ENCODE peak calls at places on chromosomes 16 and 17, in four cellular contexts. One of them, this sample, is unnamed. For H3K4me1, the result is how much of the 10 kb centered on the place peaks cover.

GRCh38 chr17:63349478-63350000 is 96.6 kb downstream of the CYB561 start:
- DNase-seq in right lobe of liver: no peak
- DNase-seq in ovary: no peak
- DNase-seq in endodermal cell: no peak
- DNase-seq in this sample: no peak

GRCh38 chr17:73455050-73455687 is 143.4 kb upstream of the CDC42EP4 start:
- DNase-seq in right lobe of liver: no peak
- DNase-seq in ovary: no peak
- DNase-seq in endodermal cell: no peak
- DNase-seq in this sample: no peak

GRCh38 chr16:75319513-75320401 is 68.3 kb upstream of the BCAR1 start:
- DNase-seq in right lobe of liver: no peak
- DNase-seq in ovary: no peak
- DNase-seq in endodermal cell: no peak
- DNase-seq in this sample: no peak

GRCh38 chr17:82351713-82352488 is 7.1 kb upstream of the TEX19 start:
- DNase-seq in right lobe of liver: peak
- DNase-seq in ovary: peak
- DNase-seq in endodermal cell: peak
- DNase-seq in this sample: peak

GRCh38 chr17:67628580-67629013 is 89.1 kb upstream of the NOL11 start:
- DNase-seq in right lobe of liver: no peak
- DNase-seq in ovary: no peak
- DNase-seq in endodermal cell: peak
- DNase-seq in this sample: no peak

GRCh38 chr17:75875182-75875939 is 3.0 kb downstream of the TRIM47 start:
- DNase-seq in right lobe of liver: no peak
- DNase-seq in ovary: peak
- DNase-seq in endodermal cell: no peak
- DNase-seq in this sample: peak

GRCh38 chr17:19979917-19980770 is 2.5 kb upstream of the AKAP10 start:
- DNase-seq in right lobe of liver: peak
- DNase-seq in ovary: peak
- DNase-seq in endodermal cell: peak
- DNase-seq in this sample: peak

GRCh38 chr16:77888786-77889185 is 100.4 kb downstream of the VAT1L start:
- DNase-seq in right lobe of liver: no peak
- DNase-seq in ovary: no peak
- DNase-seq in endodermal cell: no peak
- DNase-seq in this sample: no peak

GRCh38 chr16:19757762-19758595 is 39.9 kb downstream of the IQCK start:
- DNase-seq in right lobe of liver: no peak
- DNase-seq in ovary: no peak
- DNase-seq in endodermal cell: no peak
- DNase-seq in this sample: no peak

GRCh38 chr16:28846933-28847273 is 755 bp upstream of the TUFM start:
- DNase-seq in right lobe of liver: no peak
- DNase-seq in ovary: peak
- DNase-seq in endodermal cell: peak
- DNase-seq in this sample: no peak
- H3K4me1 ChIP-seq in right lobe of liver: under half
- H3K4me1 ChIP-seq in ovary: under half
- H3K4me1 ChIP-seq in endodermal cell: under half
- H3K4me1 ChIP-seq in this sample: under half

GRCh38 chr17:12680407-12680897 is 14.8 kb downstream of the MYOCD start:
- DNase-seq in right lobe of liver: no peak
- DNase-seq in ovary: no peak
- DNase-seq in endodermal cell: no peak
- DNase-seq in this sample: peak
- H3K4me3 ChIP-seq in right lobe of liver: no peak
- H3K4me3 ChIP-seq in ovary: no peak
- H3K4me3 ChIP-seq in endodermal cell: no peak
- H3K4me3 ChIP-seq in this sample: no peak

DNA sequence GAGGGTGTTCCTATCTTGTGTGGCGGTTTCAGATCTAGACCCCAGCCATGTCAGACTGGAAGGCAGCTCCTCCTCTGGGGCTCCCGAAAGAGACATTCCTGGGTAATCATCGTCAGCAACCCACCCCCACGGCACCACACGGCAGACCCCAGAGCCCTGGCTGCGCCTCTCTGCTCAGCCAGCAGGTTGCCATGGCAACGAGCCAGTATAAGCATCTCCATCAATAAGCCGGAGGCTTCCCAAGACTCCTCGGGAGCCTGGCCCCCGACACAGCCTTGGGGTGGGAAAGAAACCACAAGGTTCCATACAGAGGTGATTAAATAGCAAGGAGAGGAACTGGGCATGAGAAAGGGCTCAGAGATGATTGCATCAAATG is 320.7 kb upstream of the TNRC6C start:
- DNase-seq in right lobe of liver: no peak
- DNase-seq in ovary: no peak
- DNase-seq in endodermal cell: no peak
- DNase-seq in this sample: no peak
- TF ChIP-seq CTCF in right lobe of liver: no peak
- TF ChIP-seq CTCF in ovary: no peak
- TF ChIP-seq CTCF in endodermal cell: no peak
- TF ChIP-seq CTCF in this sample: no peak

GRCh38 chr17:40314557-40314953 is 5.6 kb downstream of the RARA start:
- DNase-seq in right lobe of liver: peak
- DNase-seq in ovary: peak
- DNase-seq in endodermal cell: peak
- DNase-seq in this sample: peak
- H3K4me1 ChIP-seq in right lobe of liver: under half
- H3K4me1 ChIP-seq in ovary: under half
- H3K4me1 ChIP-seq in endodermal cell: under half
- H3K4me1 ChIP-seq in this sample: under half

GRCh38 chr16:533391-534088 is 6.0 kb downstream of the CAPN15 start:
- DNase-seq in right lobe of liver: peak
- DNase-seq in ovary: no peak
- DNase-seq in endodermal cell: peak
- DNase-seq in this sample: peak
- H3K4me3 ChIP-seq in right lobe of liver: peak
- H3K4me3 ChIP-seq in ovary: no peak
- H3K4me3 ChIP-seq in endodermal cell: no peak
- H3K4me3 ChIP-seq in this sample: no peak

DNA sequence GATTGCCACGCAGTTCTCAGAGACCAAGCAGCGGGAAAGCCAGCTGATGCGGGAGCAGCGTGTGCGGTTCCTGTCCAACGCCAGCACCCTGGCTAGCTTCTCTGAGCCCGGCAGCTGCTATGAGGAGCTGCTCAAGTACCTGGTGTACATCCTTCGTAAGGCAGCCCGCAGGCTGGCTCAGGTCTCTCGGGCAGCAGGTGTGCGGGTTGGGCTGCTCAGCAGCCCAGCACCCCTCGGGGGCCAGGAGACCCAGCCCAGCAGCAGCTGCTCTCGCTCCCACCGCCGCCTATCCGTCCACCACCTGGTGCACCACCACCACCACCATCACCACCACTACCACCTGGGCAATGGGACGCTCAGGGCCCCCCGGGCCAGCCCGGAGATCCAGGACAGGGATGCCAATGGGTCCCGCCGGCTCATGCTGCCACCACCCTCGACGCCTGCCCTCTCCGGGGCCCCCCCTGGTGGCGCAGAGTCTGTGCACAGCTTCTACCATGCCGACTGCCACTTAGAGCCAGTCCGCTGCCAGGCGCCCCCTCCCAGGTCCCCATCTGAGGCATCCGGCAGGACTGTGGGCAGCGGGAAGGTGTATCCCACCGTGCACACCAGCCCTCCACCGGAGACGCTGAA is 15.2 kb downstream of the CACNA1G start:
- DNase-seq in right lobe of liver: no peak
- DNase-seq in ovary: no peak
- DNase-seq in endodermal cell: no peak
- DNase-seq in this sample: no peak
- TF ChIP-seq CTCF in right lobe of liver: no peak
- TF ChIP-seq CTCF in ovary: no peak
- TF ChIP-seq CTCF in endodermal cell: peak
- TF ChIP-seq CTCF in this sample: no peak

GRCh38 chr17:50062323-50063243 is 6.7 kb downstream of the ITGA3 start:
- DNase-seq in right lobe of liver: no peak
- DNase-seq in ovary: peak
- DNase-seq in endodermal cell: peak
- DNase-seq in this sample: peak
- H3K4me1 ChIP-seq in right lobe of liver: under half
- H3K4me1 ChIP-seq in ovary: half or more
- H3K4me1 ChIP-seq in endodermal cell: under half
- H3K4me1 ChIP-seq in this sample: half or more

DNA sequence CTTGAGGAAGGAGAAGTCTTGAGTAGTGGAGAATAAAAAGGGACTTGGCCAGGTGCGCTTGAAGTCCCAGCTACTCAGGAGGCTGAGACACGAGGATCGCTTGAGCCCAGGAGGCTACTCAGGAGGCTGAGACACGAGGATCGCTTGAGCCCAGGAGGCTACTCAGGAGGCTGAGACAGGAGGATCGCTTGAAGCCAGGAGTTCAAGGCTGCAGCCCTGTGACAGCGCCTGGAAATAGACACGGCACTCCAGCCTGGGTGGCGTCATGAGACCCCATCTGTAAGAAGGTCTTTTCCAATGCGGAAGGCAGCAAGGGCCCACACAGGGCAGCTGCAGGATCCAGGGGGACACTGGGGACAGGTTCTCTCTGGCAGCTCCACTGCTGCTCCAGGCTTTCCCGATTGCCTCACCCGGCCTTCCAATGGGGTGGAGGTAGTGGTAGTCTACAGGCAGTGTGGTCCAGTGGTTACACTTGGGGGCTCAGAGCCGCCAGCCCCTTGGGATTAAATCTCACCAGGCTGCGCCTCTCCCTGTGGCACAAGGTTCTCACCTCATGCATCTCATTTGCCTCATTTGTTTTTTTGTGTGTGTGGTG is 143.4 kb downstream of the SEC14L1 start:
- DNase-seq in right lobe of liver: no peak
- DNase-seq in ovary: no peak
- DNase-seq in endodermal cell: no peak
- DNase-seq in this sample: no peak
- H3K4me3 ChIP-seq in right lobe of liver: no peak
- H3K4me3 ChIP-seq in ovary: no peak
- H3K4me3 ChIP-seq in endodermal cell: no peak
- H3K4me3 ChIP-seq in this sample: no peak

GRCh38 chr16:1676661-1677060 is 1.4 kb upstream of the JPT2 start:
- DNase-seq in right lobe of liver: no peak
- DNase-seq in ovary: no peak
- DNase-seq in endodermal cell: peak
- DNase-seq in this sample: no peak

GRCh38 chr16:1677942-1678499 is at the start of gene JPT2:
- DNase-seq in right lobe of liver: peak
- DNase-seq in ovary: peak
- DNase-seq in endodermal cell: peak
- DNase-seq in this sample: peak

GRCh38 chr16:1680361-1680760 is 2.3 kb downstream of the JPT2 start:
- DNase-seq in right lobe of liver: no peak
- DNase-seq in ovary: no peak
- DNase-seq in endodermal cell: peak
- DNase-seq in this sample: no peak

GRCh38 chr16:1677339-1677738 is 740 bp upstream of the JPT2 start:
- DNase-seq in right lobe of liver: no peak
- DNase-seq in ovary: no peak
- DNase-seq in endodermal cell: no peak
- DNase-seq in this sample: peak

DNA sequence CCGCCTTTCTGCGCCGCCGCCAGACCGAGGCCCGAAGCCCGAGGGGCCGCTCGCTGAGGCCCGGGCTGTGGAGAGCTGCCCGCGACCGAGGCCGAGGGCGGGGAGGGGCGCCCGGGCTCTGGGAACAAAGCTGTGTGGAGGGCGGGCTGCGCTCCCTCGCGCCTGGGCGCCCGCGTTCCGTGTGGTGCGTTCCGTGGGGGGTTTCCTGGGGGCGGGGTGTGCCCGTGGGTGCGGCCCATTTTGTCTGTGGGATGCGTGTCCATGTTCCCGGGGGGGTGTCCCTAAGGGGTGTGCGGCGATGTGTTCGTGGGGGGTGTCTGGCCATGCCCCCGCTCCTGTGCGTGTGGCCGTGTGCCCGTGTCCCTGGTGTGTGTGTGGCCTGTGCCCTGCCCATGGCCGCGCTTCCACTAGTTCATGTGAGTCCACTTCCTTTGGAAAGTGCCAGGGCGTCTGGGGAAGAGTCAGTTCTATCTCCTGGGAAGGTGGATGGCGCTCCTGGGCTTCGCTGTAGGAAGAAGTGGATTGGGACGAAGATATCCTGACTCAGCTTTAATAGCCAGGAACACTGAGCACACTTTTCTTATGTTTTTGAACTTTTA is 520 bp downstream of the JPT2 start:
- DNase-seq in right lobe of liver: peak
- DNase-seq in ovary: peak
- DNase-seq in endodermal cell: peak
- DNase-seq in this sample: no peak
- TF ChIP-seq CTCF in right lobe of liver: no peak
- TF ChIP-seq CTCF in ovary: no peak
- TF ChIP-seq CTCF in endodermal cell: no peak
- TF ChIP-seq CTCF in this sample: no peak